ENCODE peak calls at places on chromosome 19, in ten cellular contexts. B, Y, S, X, R, O, G, L, N and C are unnamed samples.
A peak's percentile ranks its signal among the peaks of the same experiment; 100 is the strongest.

GRCh38 chr19:5247957-5248705 is 92.5 kb downstream of the PTPRS start:
- DNase-seq in B (no peak), Y (no peak), S (no peak), X (no peak), R (no peak), O (no peak), G (no peak), L (no peak), N (no peak), C (no peak)

GRCh38 chr19:17339088-17339741 is 1.9 kb downstream of the GTPBP3 start:
- DNase-seq in B (no peak), Y (no peak), S (no peak), X (no peak), R (no peak), O (no peak), G (no peak), L (no peak), N (no peak), C (no peak)

GRCh38 chr19:35040826-35041547 is 534 bp upstream of the HPN start:
- DNase-seq in B (peak; percentile 43), Y (no peak), S (no peak), X (no peak), R (peak; percentile 27), O (no peak), G (no peak), L (no peak), N (no peak), C (no peak)

GRCh38 chr19:40800997-40801377 is 2.0 kb downstream of the EGLN2 start:
- DNase-seq in B (no peak), Y (no peak), S (no peak), X (no peak), R (no peak), O (no peak), G (no peak), L (no peak), N (no peak), C (no peak)

GRCh38 chr19:40420766-40421467 is 4.9 kb downstream of the SERTAD1 start:
- DNase-seq in B (peak; percentile 82), Y (peak; percentile 85), S (peak; percentile 80), X (no peak), R (peak; percentile 91), O (peak; percentile 64), G (peak; percentile 56), L (peak; percentile 88), N (peak; percentile 92), C (no peak)

GRCh38 chr19:47035127-47035494 is 13.3 kb downstream of the TMEM160 start:
- DNase-seq in B (no peak), Y (peak; percentile 62), S (no peak), X (no peak), R (no peak), O (no peak), G (no peak), L (no peak), N (no peak), C (no peak)

GRCh38 chr19:34500656-34501120 is 19.1 kb downstream of the WTIP start:
- DNase-seq in B (no peak), Y (no peak), S (no peak), X (no peak), R (no peak), O (no peak), G (no peak), L (no peak), N (no peak), C (no peak)

GRCh38 chr19:45498411-45499195 is at the start of gene PPM1N:
- DNase-seq in B (no peak), Y (peak; percentile 22), S (no peak), X (no peak), R (no peak), O (no peak), G (no peak), L (no peak), N (peak; percentile 28), C (no peak)

GRCh38 chr19:48900477-48901452 is 653 bp downstream of the NUCB1 start:
- DNase-seq in B (no peak), Y (peak; percentile 61), S (no peak), X (no peak), R (peak; percentile 61), O (no peak), G (no peak), L (no peak), N (peak; percentile 58), C (no peak)

GRCh38 chr19:11425719-11426457 is 6.8 kb upstream of the RGL3 start:
- DNase-seq in B (no peak), Y (no peak), S (no peak), X (no peak), R (no peak), O (no peak), G (no peak), L (no peak), N (no peak), C (no peak)

GRCh38 chr19:18339703-18340102 is 695 bp upstream of the PGPEP1 start:
- DNase-seq in B (no peak), Y (peak; percentile 67), S (no peak), X (no peak), R (peak; percentile 26), O (no peak), G (no peak), L (no peak), N (peak; percentile 26), C (no peak)

GRCh38 chr19:55097864-55098715 is 19.3 kb downstream of the PPP1R12C start:
- DNase-seq in B (no peak), Y (peak; percentile 74), S (no peak), X (no peak), R (no peak), O (no peak), G (no peak), L (no peak), N (no peak), C (no peak)

GRCh38 chr19:7527516-7528191 is 5.2 kb downstream of the MCOLN1 start:
- DNase-seq in B (no peak), Y (no peak), S (no peak), X (no peak), R (no peak), O (no peak), G (no peak), L (no peak), N (no peak), C (no peak)

GRCh38 chr19:3006075-3006767 is 22.9 kb downstream of the TLE2 start:
- DNase-seq in B (no peak), Y (no peak), S (no peak), X (no peak), R (no peak), O (no peak), G (no peak), L (no peak), N (no peak), C (no peak)